ENCODE peak calls at places on chromosomes 13 and 19, in five cellular contexts. One of them, this sample, is unnamed.

GRCh38 chr13:113034451-113035208 is 65.6 kb downstream of the MCF2L start:
- DNase-seq in retinal pigment epithelial cell: no peak
- DNase-seq in D721Med: no peak
- DNase-seq in activated CD8-positive, alpha-beta memory T cell treated with anti-CD3 and anti-CD28 coated beads for 1 hour: no peak
- DNase-seq in SHP77: peak; percentile 31
- DNase-seq in this sample: no peak

GRCh38 chr19:1956143-1956537 is 15.2 kb downstream of the CSNK1G2 start:
- DNase-seq in retinal pigment epithelial cell: no peak
- DNase-seq in D721Med: no peak
- DNase-seq in activated CD8-positive, alpha-beta memory T cell treated with anti-CD3 and anti-CD28 coated beads for 1 hour: no peak
- DNase-seq in SHP77: no peak
- DNase-seq in this sample: no peak

GRCh38 chr13:95797016-95797415 is 120.1 kb downstream of the DNAJC3 start:
- DNase-seq in retinal pigment epithelial cell: no peak
- DNase-seq in D721Med: no peak
- DNase-seq in activated CD8-positive, alpha-beta memory T cell treated with anti-CD3 and anti-CD28 coated beads for 1 hour: no peak
- DNase-seq in SHP77: no peak
- DNase-seq in this sample: no peak

GRCh38 chr13:79386125-79386822 is 19.8 kb downstream of the RBM26 start:
- DNase-seq in retinal pigment epithelial cell: no peak
- DNase-seq in D721Med: no peak
- DNase-seq in activated CD8-positive, alpha-beta memory T cell treated with anti-CD3 and anti-CD28 coated beads for 1 hour: no peak
- DNase-seq in SHP77: no peak
- DNase-seq in this sample: no peak

GRCh38 chr13:85371254-85371653 is 428.0 kb downstream of the SLITRK6 start:
- DNase-seq in retinal pigment epithelial cell: no peak
- DNase-seq in D721Med: no peak
- DNase-seq in activated CD8-positive, alpha-beta memory T cell treated with anti-CD3 and anti-CD28 coated beads for 1 hour: no peak
- DNase-seq in SHP77: no peak
- DNase-seq in this sample: no peak

GRCh38 chr19:49560358-49560900 is 19.9 kb downstream of the NOSIP start:
- DNase-seq in retinal pigment epithelial cell: no peak
- DNase-seq in D721Med: no peak
- DNase-seq in activated CD8-positive, alpha-beta memory T cell treated with anti-CD3 and anti-CD28 coated beads for 1 hour: no peak
- DNase-seq in SHP77: no peak
- DNase-seq in this sample: no peak

GRCh38 chr13:62040806-62041205 is 625.2 kb upstream of the PCDH20 start:
- DNase-seq in retinal pigment epithelial cell: no peak
- DNase-seq in D721Med: no peak
- DNase-seq in activated CD8-positive, alpha-beta memory T cell treated with anti-CD3 and anti-CD28 coated beads for 1 hour: no peak
- DNase-seq in SHP77: no peak
- DNase-seq in this sample: no peak

GRCh38 chr19:3149089-3149488 is 13.3 kb downstream of the GNA15 start:
- DNase-seq in retinal pigment epithelial cell: no peak
- DNase-seq in D721Med: no peak
- DNase-seq in activated CD8-positive, alpha-beta memory T cell treated with anti-CD3 and anti-CD28 coated beads for 1 hour: no peak
- DNase-seq in SHP77: no peak
- DNase-seq in this sample: no peak

GRCh38 chr13:81104316-81104715 is 763.4 kb upstream of the SPRY2 start:
- DNase-seq in retinal pigment epithelial cell: no peak
- DNase-seq in D721Med: no peak
- DNase-seq in activated CD8-positive, alpha-beta memory T cell treated with anti-CD3 and anti-CD28 coated beads for 1 hour: no peak
- DNase-seq in SHP77: no peak
- DNase-seq in this sample: no peak

GRCh38 chr13:29362849-29363604 is 232.5 kb downstream of the SLC7A1 start:
- DNase-seq in retinal pigment epithelial cell: peak; percentile 6
- DNase-seq in D721Med: peak; percentile 38
- DNase-seq in activated CD8-positive, alpha-beta memory T cell treated with anti-CD3 and anti-CD28 coated beads for 1 hour: no peak
- DNase-seq in SHP77: peak; percentile 27
- DNase-seq in this sample: peak; percentile 4

GRCh38 chr13:103224804-103225203 is 158.6 kb upstream of the SLC10A2 start:
- DNase-seq in retinal pigment epithelial cell: no peak
- DNase-seq in D721Med: no peak
- DNase-seq in activated CD8-positive, alpha-beta memory T cell treated with anti-CD3 and anti-CD28 coated beads for 1 hour: no peak
- DNase-seq in SHP77: no peak
- DNase-seq in this sample: no peak

GRCh38 chr13:19862511-19863313 is 737 bp downstream of the ZMYM5 start:
- DNase-seq in retinal pigment epithelial cell: no peak
- DNase-seq in D721Med: no peak
- DNase-seq in activated CD8-positive, alpha-beta memory T cell treated with anti-CD3 and anti-CD28 coated beads for 1 hour: peak; percentile 24
- DNase-seq in SHP77: peak; percentile 2
- DNase-seq in this sample: peak; percentile 25

GRCh38 chr19:10773969-10774368 is 56.1 kb downstream of the DNM2 start:
- DNase-seq in retinal pigment epithelial cell: no peak
- DNase-seq in D721Med: no peak
- DNase-seq in activated CD8-positive, alpha-beta memory T cell treated with anti-CD3 and anti-CD28 coated beads for 1 hour: no peak
- DNase-seq in SHP77: no peak
- DNase-seq in this sample: no peak

GRCh38 chr13:79108914-79109643 is 297.0 kb downstream of the RBM26 start:
- DNase-seq in retinal pigment epithelial cell: no peak
- DNase-seq in D721Med: no peak
- DNase-seq in activated CD8-positive, alpha-beta memory T cell treated with anti-CD3 and anti-CD28 coated beads for 1 hour: no peak
- DNase-seq in SHP77: peak; percentile 84
- DNase-seq in this sample: no peak

GRCh38 chr19:46648070-46648960 is 12.3 kb upstream of the GNG8 start:
- DNase-seq in retinal pigment epithelial cell: no peak
- DNase-seq in D721Med: no peak
- DNase-seq in activated CD8-positive, alpha-beta memory T cell treated with anti-CD3 and anti-CD28 coated beads for 1 hour: no peak
- DNase-seq in SHP77: no peak
- DNase-seq in this sample: no peak

GRCh38 chr19:19956431-19957075 is 55.8 kb downstream of the ZNF93 start:
- DNase-seq in retinal pigment epithelial cell: no peak
- DNase-seq in D721Med: no peak
- DNase-seq in activated CD8-positive, alpha-beta memory T cell treated with anti-CD3 and anti-CD28 coated beads for 1 hour: no peak
- DNase-seq in SHP77: no peak
- DNase-seq in this sample: no peak

GRCh38 chr13:23947893-23948292 is 50.6 kb upstream of the C1QTNF9B start:
- DNase-seq in retinal pigment epithelial cell: no peak
- DNase-seq in D721Med: no peak
- DNase-seq in activated CD8-positive, alpha-beta memory T cell treated with anti-CD3 and anti-CD28 coated beads for 1 hour: no peak
- DNase-seq in SHP77: no peak
- DNase-seq in this sample: no peak

GRCh38 chr19:49926520-49926919 is 2.5 kb upstream of the ATF5 start:
- DNase-seq in retinal pigment epithelial cell: no peak
- DNase-seq in D721Med: no peak
- DNase-seq in activated CD8-positive, alpha-beta memory T cell treated with anti-CD3 and anti-CD28 coated beads for 1 hour: no peak
- DNase-seq in SHP77: no peak
- DNase-seq in this sample: no peak

GRCh38 chr13:40149611-40150283 is 494.3 kb downstream of the COG6 start:
- DNase-seq in retinal pigment epithelial cell: peak; percentile 95
- DNase-seq in D721Med: no peak
- DNase-seq in activated CD8-positive, alpha-beta memory T cell treated with anti-CD3 and anti-CD28 coated beads for 1 hour: no peak
- DNase-seq in SHP77: no peak
- DNase-seq in this sample: no peak